ENCODE peak calls at places on chromosome 3, in nine cellular contexts. Q is sigmoid colon, V is prostate gland, L is K562, E is breast epithelium, H is transverse colon, Y is GM23338, M is upper lobe of left lung, K is Panc1. J is an unnamed sample. For H3K4me1, the result is how much of the 10 kb centered on the place peaks cover.

GRCh38 chr3:149613988-149614387 is 43.8 kb downstream of the WWTR1 start:
- DNase-seq in Q (no peak), V (no peak), L (no peak), E (no peak), H (no peak), Y (no peak), M (no peak), K (no peak), J (no peak)

GRCh38 chr3:23877324-23877980 is 39.3 kb downstream of the NKIRAS1 start:
- DNase-seq in Q (no peak), V (no peak), L (no peak), E (no peak), H (no peak), Y (no peak), M (no peak), K (no peak), J (no peak)

GRCh38 chr3:161149529-161149928 is 44.4 kb upstream of the B3GALNT1 start:
- DNase-seq in Q (no peak), V (no peak), L (no peak), E (no peak), H (no peak), Y (no peak), M (no peak), K (no peak), J (no peak)

GRCh38 chr3:27616031-27616430 is 106.1 kb downstream of the EOMES start:
- DNase-seq in Q (no peak), V (no peak), L (no peak), E (no peak), H (no peak), Y (no peak), M (no peak), K (no peak), J (no peak)

GRCh38 chr3:18189651-18190050 is 235.5 kb downstream of the SATB1 start:
- DNase-seq in Q (no peak), V (no peak), L (no peak), E (no peak), H (no peak), Y (no peak), M (no peak), K (no peak), J (no peak)

GRCh38 chr3:126352476-126353454 is 4.4 kb downstream of the KLF15 start:
- DNase-seq in Q (peak), V (no peak), L (no peak), E (no peak), H (peak), Y (no peak), M (peak), K (no peak), J (no peak)

GRCh38 chr3:15882577-15882976 is 84.8 kb upstream of the ANKRD28 start:
- DNase-seq in Q (no peak), V (no peak), L (no peak), E (no peak), H (no peak), Y (no peak), M (no peak), K (no peak), J (no peak)

GRCh38 chr3:184806567-184807271 is 5.2 kb upstream of the VPS8 start:
- DNase-seq in Q (no peak), V (no peak), L (no peak), E (no peak), H (no peak), Y (no peak), M (no peak), K (no peak), J (no peak)

GRCh38 chr3:109899930-109900329 is 562.6 kb upstream of the DPPA4 start:
- DNase-seq in Q (no peak), V (no peak), L (no peak), E (no peak), H (no peak), Y (no peak), M (no peak), K (no peak), J (no peak)

GRCh38 chr3:122074621-122075265 is 19.6 kb downstream of the CD86 start:
- DNase-seq in Q (peak), V (no peak), L (no peak), E (no peak), H (peak), Y (no peak), M (peak), K (no peak), J (no peak)

GRCh38 chr3:38634133-38634532 is 15.4 kb downstream of the SCN5A start:
- DNase-seq in Q (no peak), V (no peak), L (no peak), E (no peak), H (no peak), Y (no peak), M (no peak), K (no peak), J (no peak)

GRCh38 chr3:43389388-43390254 is 103.3 kb downstream of the SNRK start:
- DNase-seq in Q (no peak), V (no peak), L (no peak), E (no peak), H (peak), Y (no peak), M (peak), K (peak), J (peak)

GRCh38 chr3:146313411-146314111 is 62.7 kb upstream of the PLSCR4 start:
- DNase-seq in Q (no peak), V (no peak), L (no peak), E (no peak), H (no peak), Y (no peak), M (no peak), K (no peak), J (no peak)

GRCh38 chr3:172622156-172622555 is 88.7 kb downstream of the NCEH1 start:
- DNase-seq in Q (no peak), V (no peak), L (no peak), E (no peak), H (no peak), Y (peak), M (no peak), K (no peak), J (no peak)

GRCh38 chr3:63279442-63279841 is 1.3 kb downstream of the SYNPR start:
- DNase-seq in Q (no peak), V (no peak), L (no peak), E (no peak), H (no peak), Y (peak), M (no peak), K (no peak), J (no peak)

GRCh38 chr3:30607032-30607833 is 832 bp downstream of the TGFBR2 start:
- DNase-seq in Q (peak), V (peak), L (no peak), E (peak), H (peak), Y (peak), M (peak), K (no peak), J (peak)

GRCh38 chr3:117734431-117734830 is 1024.9 kb downstream of the TUSC7 start:
- DNase-seq in Q (no peak), V (no peak), L (no peak), E (no peak), H (no peak), Y (no peak), M (no peak), K (no peak), J (no peak)

GRCh38 chr3:53806182-53807116 is 39.8 kb downstream of the CHDH start:
- DNase-seq in Q (peak), V (no peak), L (no peak), E (no peak), H (peak), Y (no peak), M (no peak), K (no peak), J (no peak)

GRCh38 chr3:42183991-42184621 is 81.9 kb downstream of the CCK start:
- DNase-seq in Q (no peak), V (no peak), L (no peak), E (no peak), H (no peak), Y (no peak), M (no peak), K (no peak), J (no peak)

GRCh38 chr3:54999801-55000200 is 71.9 kb upstream of the LRTM1 start:
- DNase-seq in Q (no peak), V (no peak), L (no peak), E (no peak), H (no peak), Y (no peak), M (no peak), K (no peak), J (no peak)

GRCh38 chr3:170835346-170835745 is 34.6 kb downstream of the RPL22L1 start:
- DNase-seq in Q (no peak), V (no peak), L (no peak), E (no peak), H (no peak), Y (no peak), M (no peak), K (no peak), J (no peak)

GRCh38 chr3:24686764-24687163 is 192.1 kb upstream of the THRB start:
- DNase-seq in Q (no peak), V (no peak), L (no peak), E (no peak), H (no peak), Y (no peak), M (no peak), K (no peak), J (no peak)

GRCh38 chr3:187130346-187131066 is 8.8 kb downstream of the RPL39L start:
- DNase-seq in Q (no peak), V (peak), L (no peak), E (no peak), H (no peak), Y (no peak), M (no peak), K (no peak), J (no peak)

GRCh38 chr3:134601539-134602439 is 49.0 kb downstream of the KY start:
- DNase-seq in Q (no peak), V (no peak), L (peak), E (no peak), H (no peak), Y (peak), M (no peak), K (no peak), J (no peak)

GRCh38 chr3:175346573-175347356 is 487.6 kb downstream of the NAALADL2 start:
- DNase-seq in Q (peak), V (peak), L (no peak), E (peak), H (peak), Y (no peak), M (peak), K (peak), J (peak)

GRCh38 chr3:149042766-149043386 is 43.5 kb downstream of the HLTF start:
- DNase-seq in Q (no peak), V (no peak), L (no peak), E (no peak), H (no peak), Y (no peak), M (no peak), K (no peak), J (no peak)

DNA sequence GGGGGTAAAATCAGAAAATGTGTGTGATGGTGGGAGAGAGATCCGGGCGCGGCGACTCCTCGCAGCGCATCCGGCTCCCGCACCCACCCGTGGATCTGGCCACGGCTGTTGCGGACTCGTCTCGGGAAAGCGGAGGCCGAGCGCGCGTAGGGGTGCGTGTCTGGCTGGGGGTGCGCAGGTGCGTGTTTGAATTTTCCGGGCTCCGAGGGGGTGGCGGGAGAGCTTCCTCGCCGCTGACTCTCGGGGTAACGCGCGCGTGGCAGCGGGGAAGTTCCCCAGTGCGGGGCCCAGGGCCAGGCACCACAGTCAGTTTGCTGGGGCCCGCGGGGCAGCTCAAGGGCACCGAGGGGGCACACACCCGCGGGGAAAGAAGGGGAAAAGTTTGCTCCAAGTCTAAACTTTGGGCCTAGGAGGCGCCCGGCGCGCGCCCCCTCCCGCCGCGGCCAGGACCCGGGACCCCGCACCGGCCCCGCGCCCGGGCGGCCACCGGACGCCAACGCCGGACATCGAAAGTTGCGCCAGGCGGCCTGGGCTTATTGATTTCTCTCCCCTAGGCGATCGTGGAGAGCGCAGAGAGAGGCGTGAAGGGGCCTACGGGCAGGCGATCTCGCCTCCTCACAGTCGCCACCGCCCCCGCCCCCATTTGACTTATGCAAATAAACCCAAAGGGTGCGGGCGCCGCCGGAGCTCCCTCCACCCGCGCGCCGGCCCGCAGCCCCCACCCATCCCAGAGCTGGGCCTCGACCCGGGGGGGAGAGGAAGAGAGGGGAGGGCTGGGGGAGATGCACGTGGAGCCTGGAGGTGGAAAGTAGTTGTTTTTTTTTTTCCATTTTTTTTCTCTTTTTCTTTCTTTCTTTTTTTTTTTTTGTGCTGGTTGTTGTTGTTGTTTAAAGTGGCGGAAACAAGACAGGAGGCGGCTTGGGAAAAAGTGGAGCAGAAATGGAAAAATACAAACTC is 638 bp downstream of the FOXP1 start:
- DNase-seq in Q (peak), V (peak), L (peak), E (peak), H (peak), Y (peak), M (peak), K (no peak), J (peak)
- H3K4me1 ChIP-seq in Q (under half), V (under half), L (under half), E (under half), H (under half), Y (under half), M (under half), K (under half), J (under half)

DNA sequence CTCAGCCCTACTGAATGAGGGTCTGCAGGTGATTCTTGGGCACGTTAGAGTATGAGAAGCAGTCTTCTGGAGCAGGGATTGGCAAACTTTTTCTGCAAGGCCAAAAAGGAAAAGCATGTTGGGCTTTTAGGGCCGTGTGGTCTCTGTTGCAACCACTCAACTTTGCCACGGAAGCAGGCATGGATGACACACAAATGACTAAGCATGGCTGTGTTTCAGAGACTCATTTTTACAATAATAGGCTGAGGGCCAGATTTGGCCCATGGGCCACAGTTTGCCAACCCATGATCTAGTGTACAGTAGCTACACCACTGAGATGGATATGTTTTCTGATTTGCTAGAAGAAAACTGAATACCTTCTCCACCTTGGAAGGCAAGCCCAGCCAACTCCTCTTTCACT is 66.1 kb upstream of the PRICKLE2 start:
- DNase-seq in Q (peak), V (no peak), L (no peak), E (no peak), H (peak), Y (no peak), M (no peak), K (peak), J (no peak)
- TF ChIP-seq POLR2AphosphoS5 in Q (peak), V (no peak), L (no peak), E (peak), H (peak), Y (no peak), M (peak), K (no peak), J (no peak)

GRCh38 chr3:45223889-45224730 is 2.0 kb downstream of the TMEM158 start:
- DNase-seq in Q (no peak), V (no peak), L (no peak), E (no peak), H (no peak), Y (no peak), M (no peak), K (no peak), J (no peak)
- H3K4me3 ChIP-seq in Q (peak), V (peak), L (peak), E (peak), H (no peak), Y (peak), M (no peak), K (peak), J (peak)

DNA sequence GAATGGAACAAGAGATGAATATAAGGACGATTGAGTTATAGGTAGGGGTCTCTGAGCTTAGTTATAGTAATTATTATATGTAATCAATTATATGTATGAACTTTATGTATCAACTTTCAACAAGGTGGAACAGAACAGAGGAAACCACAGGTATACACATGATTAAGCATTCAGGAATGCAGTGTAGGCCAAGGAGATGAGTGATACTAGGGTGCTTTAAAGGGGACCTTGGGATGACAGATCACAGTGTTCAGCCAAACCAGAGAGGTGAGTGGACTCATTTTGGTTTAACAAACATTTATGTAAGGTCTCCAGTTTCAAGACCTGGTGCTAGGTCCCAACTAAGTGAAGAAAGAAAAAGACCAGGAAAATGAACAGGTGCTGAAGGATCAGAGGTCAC is 895.5 kb downstream of the ROBO2 start:
- DNase-seq in Q (no peak), V (no peak), L (no peak), E (no peak), H (no peak), Y (no peak), M (no peak), K (no peak), J (no peak)
- H3K4me1 ChIP-seq in Q (under half), V (under half), L (under half), E (under half), H (under half), Y (under half), M (under half), K (under half), J (under half)

DNA sequence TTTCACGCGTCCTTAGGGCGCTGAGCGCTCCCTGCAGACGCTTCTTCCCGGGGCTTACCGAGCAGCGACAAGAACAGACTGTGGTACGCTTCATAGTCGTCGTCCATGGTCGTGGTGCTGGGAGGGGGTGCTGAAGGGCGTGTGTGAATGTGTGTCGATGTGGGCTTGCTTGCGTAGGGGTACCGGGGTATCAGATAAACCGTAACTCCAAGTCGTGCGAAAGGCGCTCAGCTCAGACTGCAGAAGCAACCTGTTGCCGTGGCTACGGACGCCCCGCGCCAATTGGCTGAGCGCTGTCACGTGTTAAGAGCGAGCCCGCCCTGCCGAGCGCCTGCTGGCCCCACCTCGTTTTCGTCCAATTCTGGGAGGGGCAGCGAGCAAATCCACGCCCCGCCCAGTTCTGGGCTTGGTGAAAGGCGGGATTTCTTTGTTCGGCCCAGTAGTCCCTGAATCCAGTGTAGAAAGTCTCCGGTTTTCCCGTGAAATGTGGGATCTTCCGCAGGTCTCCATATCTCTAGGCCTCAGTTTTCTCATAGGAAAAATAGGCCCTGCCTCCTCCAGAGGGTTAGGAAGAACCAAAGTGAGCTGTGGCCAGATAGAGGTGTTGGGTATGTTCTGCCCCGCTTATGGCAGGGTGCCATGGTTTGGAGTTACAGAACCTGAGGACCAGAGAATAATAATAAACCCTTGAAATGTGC is at the start of gene EFCAB12:
- DNase-seq in Q (peak), V (peak), L (peak), E (peak), H (peak), Y (peak), M (peak), K (peak), J (peak)
- TF ChIP-seq POLR2AphosphoS5 in Q (peak), V (peak), L (no peak), E (peak), H (peak), Y (peak), M (no peak), K (peak), J (peak)

DNA sequence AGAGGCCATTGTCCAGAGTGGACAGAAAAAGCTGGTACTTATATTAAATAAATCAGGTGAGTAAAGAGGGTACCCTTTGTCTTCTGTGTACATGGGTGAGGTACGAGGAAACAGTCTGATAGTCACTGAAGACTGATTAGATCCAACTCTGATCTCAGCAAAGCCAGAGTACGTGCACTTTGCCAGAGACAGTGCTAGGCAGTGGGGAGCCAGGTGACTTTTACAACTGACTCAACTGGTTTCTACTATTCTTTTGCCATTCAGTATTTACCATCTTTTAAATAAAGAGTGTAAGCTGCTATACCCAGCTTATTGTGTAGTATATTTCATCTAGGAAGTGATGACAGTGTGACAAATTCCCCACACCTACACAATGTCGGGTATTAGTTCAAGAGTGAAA is 3.3 kb downstream of the GNL3 start:
- DNase-seq in Q (no peak), V (peak), L (no peak), E (no peak), H (no peak), Y (no peak), M (no peak), K (no peak), J (no peak)
- H3K4me3 ChIP-seq in Q (no peak), V (peak), L (no peak), E (no peak), H (no peak), Y (no peak), M (no peak), K (no peak), J (no peak)